ENCODE peak calls at places on chromosome 18, in six cellular contexts. G, M, I, T, S and E are unnamed samples.

GRCh38 chr18:34626404-34627137 is 83.5 kb upstream of the DTNA start:
- DNase-seq in G (no peak), M (no peak), I (no peak), T (peak; percentile 57), S (no peak), E (no peak)

GRCh38 chr18:72544092-72544886 is at the start of gene CBLN2:
- DNase-seq in G (no peak), M (no peak), I (no peak), T (peak; percentile 63), S (no peak), E (no peak)

GRCh38 chr18:48908916-48909315 is 41.8 kb downstream of the SMAD7 start:
- DNase-seq in G (no peak), M (no peak), I (no peak), T (no peak), S (no peak), E (no peak)

GRCh38 chr18:66616523-66616983 is 12.7 kb upstream of the CDH19 start:
- DNase-seq in G (no peak), M (no peak), I (no peak), T (peak; percentile 7), S (no peak), E (no peak)

GRCh38 chr18:60503166-60503565 is 130.6 kb upstream of the MC4R start:
- DNase-seq in G (no peak), M (no peak), I (no peak), T (no peak), S (no peak), E (no peak)

GRCh38 chr18:36993068-36993467 is 164.1 kb downstream of the KIAA1328 start:
- DNase-seq in G (no peak), M (no peak), I (no peak), T (peak; percentile 57), S (no peak), E (peak; percentile 69)

GRCh38 chr18:79867666-79868065 is 69.9 kb downstream of the KCNG2 start:
- DNase-seq in G (peak; percentile 21), M (no peak), I (no peak), T (no peak), S (no peak), E (no peak)

GRCh38 chr18:24421831-24422230 is 4.6 kb upstream of the IMPACT start:
- DNase-seq in G (no peak), M (no peak), I (no peak), T (no peak), S (no peak), E (no peak)

GRCh38 chr18:46199515-46200147 is 95.4 kb downstream of the HAUS1 start:
- DNase-seq in G (no peak), M (no peak), I (no peak), T (peak; percentile 69), S (no peak), E (peak; percentile 75)

GRCh38 chr18:46174317-46175039 is 70.3 kb downstream of the HAUS1 start:
- DNase-seq in G (peak; percentile 46), M (no peak), I (peak; percentile 1), T (peak; percentile 45), S (no peak), E (peak; percentile 53)

GRCh38 chr18:10901329-10901728 is 248.0 kb downstream of the PIEZO2 start:
- DNase-seq in G (no peak), M (no peak), I (no peak), T (no peak), S (no peak), E (no peak)

GRCh38 chr18:69674292-69674877 is 273.3 kb downstream of the CD226 start:
- DNase-seq in G (no peak), M (no peak), I (no peak), T (no peak), S (no peak), E (no peak)

GRCh38 chr18:74389161-74389927 is 67.8 kb downstream of the DIPK1C start:
- DNase-seq in G (no peak), M (no peak), I (no peak), T (peak; percentile 35), S (no peak), E (no peak)

GRCh38 chr18:76265375-76266225 is 229.4 kb downstream of the ZNF516 start:
- DNase-seq in G (no peak), M (no peak), I (no peak), T (no peak), S (no peak), E (peak; percentile 3)

GRCh38 chr18:76495435-76496199 is 575 bp upstream of the ZNF516 start:
- DNase-seq in G (no peak), M (no peak), I (no peak), T (peak; percentile 66), S (no peak), E (peak; percentile 75)

GRCh38 chr18:36269157-36269556 is 28.4 kb upstream of the FHOD3 start:
- DNase-seq in G (no peak), M (no peak), I (no peak), T (no peak), S (no peak), E (no peak)

GRCh38 chr18:49899647-49900330 is 86.5 kb upstream of the ACAA2 start:
- DNase-seq in G (no peak), M (no peak), I (no peak), T (no peak), S (no peak), E (no peak)

GRCh38 chr18:67776929-67777328 is 260.4 kb upstream of the DSEL start:
- DNase-seq in G (no peak), M (no peak), I (no peak), T (peak; percentile 25), S (no peak), E (no peak)

GRCh38 chr18:13568443-13569392 is 157.6 kb downstream of the FAM210A start:
- DNase-seq in G (no peak), M (no peak), I (no peak), T (no peak), S (no peak), E (no peak)

GRCh38 chr18:50573679-50574078 is 13.8 kb downstream of the MAPK4 start:
- DNase-seq in G (no peak), M (no peak), I (no peak), T (no peak), S (no peak), E (no peak)

GRCh38 chr18:70135604-70136003 is 69.9 kb downstream of the RTTN start:
- DNase-seq in G (no peak), M (no peak), I (no peak), T (no peak), S (no peak), E (peak; percentile 4)

GRCh38 chr18:9924371-9924943 is 10.6 kb downstream of the VAPA start:
- DNase-seq in G (no peak), M (no peak), I (no peak), T (no peak), S (no peak), E (no peak)

GRCh38 chr18:39776766-39777165 is 2178.3 kb upstream of the PIK3C3 start:
- DNase-seq in G (no peak), M (no peak), I (no peak), T (no peak), S (no peak), E (no peak)

GRCh38 chr18:4438938-4439337 is 16.2 kb downstream of the DLGAP1 start:
- DNase-seq in G (no peak), M (no peak), I (no peak), T (no peak), S (no peak), E (no peak)

GRCh38 chr18:52536039-52536438 is 196.0 kb downstream of the DCC start:
- DNase-seq in G (no peak), M (no peak), I (no peak), T (no peak), S (no peak), E (no peak)

GRCh38 chr18:31596081-31596872 is 4.6 kb downstream of the TTR start:
- DNase-seq in G (no peak), M (no peak), I (no peak), T (peak; percentile 53), S (no peak), E (peak; percentile 80)

GRCh38 chr18:55841314-55841713 is 253.3 kb upstream of the TCF4 start:
- DNase-seq in G (no peak), M (no peak), I (no peak), T (peak; percentile 53), S (no peak), E (no peak)

GRCh38 chr18:74731097-74731496 is 133.4 kb downstream of the ZNF407 start:
- DNase-seq in G (no peak), M (no peak), I (no peak), T (peak; percentile 87), S (no peak), E (peak; percentile 29)

GRCh38 chr18:62790836-62791772 is 75.8 kb downstream of the PHLPP1 start:
- DNase-seq in G (no peak), M (no peak), I (no peak), T (peak; percentile 76), S (no peak), E (peak; percentile 31)

GRCh38 chr18:79634593-79634992 is 45.0 kb upstream of the CTDP1 start:
- DNase-seq in G (no peak), M (no peak), I (no peak), T (peak; percentile 40), S (no peak), E (no peak)

GRCh38 chr18:77448046-77448445 is 198.4 kb downstream of the GALR1 start:
- DNase-seq in G (no peak), M (no peak), I (no peak), T (no peak), S (no peak), E (no peak)

GRCh38 chr18:29962579-29962978 is 1080.0 kb downstream of the DSC3 start:
- DNase-seq in G (no peak), M (no peak), I (no peak), T (no peak), S (no peak), E (no peak)

GRCh38 chr18:21132398-21132918 is 20.8 kb upstream of the ROCK1 start:
- DNase-seq in G (no peak), M (no peak), I (no peak), T (no peak), S (no peak), E (no peak)

GRCh38 chr18:46155652-46156051 is 51.5 kb downstream of the HAUS1 start:
- DNase-seq in G (no peak), M (no peak), I (peak; percentile 12), T (peak; percentile 96), S (no peak), E (peak; percentile 69)

GRCh38 chr18:73992242-73993022 is 155.2 kb downstream of the FBXO15 start:
- DNase-seq in G (no peak), M (no peak), I (no peak), T (no peak), S (no peak), E (no peak)

GRCh38 chr18:8972116-8972515 is 130.4 kb upstream of the NDUFV2 start:
- DNase-seq in G (no peak), M (no peak), I (no peak), T (no peak), S (no peak), E (no peak)

GRCh38 chr18:9876867-9877654 is 8.7 kb upstream of the TXNDC2 start:
- DNase-seq in G (no peak), M (no peak), I (no peak), T (peak; percentile 93), S (no peak), E (peak; percentile 93)

GRCh38 chr18:74225193-74225840 is 66.4 kb downstream of the CYB5A start:
- DNase-seq in G (no peak), M (no peak), I (no peak), T (no peak), S (no peak), E (peak; percentile 18)